ENCODE peak calls at places on chromosomes 4 and X, in six cellular contexts. R, U, B, A, C and H are unnamed samples.

GRCh38 chr4:146978641-146979040 is 33.0 kb upstream of the TTC29 start:
- DNase-seq in R (no peak), U (no peak), B (no peak), A (no peak), C (no peak), H (peak)

GRCh38 chr4:13891544-13891939 is 264.0 kb upstream of the BOD1L1 start:
- DNase-seq in R (no peak), U (no peak), B (no peak), A (no peak), C (no peak), H (no peak)

GRCh38 chrX:74779175-74779574 is 146.1 kb downstream of the NEXMIF start:
- DNase-seq in R (no peak), U (no peak), B (no peak), A (no peak), C (no peak), H (peak)

GRCh38 chr4:155491336-155492131 is 114.8 kb upstream of the MAP9 start:
- DNase-seq in R (no peak), U (peak), B (no peak), A (no peak), C (no peak), H (no peak)

GRCh38 chr4:155426953-155427352 is 50.2 kb upstream of the MAP9 start:
- DNase-seq in R (no peak), U (no peak), B (no peak), A (no peak), C (no peak), H (no peak)

GRCh38 chr4:74318270-74318669 is 10.0 kb downstream of the EPGN start:
- DNase-seq in R (no peak), U (no peak), B (no peak), A (no peak), C (no peak), H (no peak)

GRCh38 chrX:105972690-105973386 is 65.7 kb downstream of the SERPINA7 start:
- DNase-seq in R (no peak), U (no peak), B (no peak), A (no peak), C (no peak), H (no peak)

GRCh38 chr4:17066972-17067371 is 168.5 kb upstream of the LDB2 start:
- DNase-seq in R (no peak), U (no peak), B (peak), A (no peak), C (no peak), H (peak)

GRCh38 chr4:23135792-23136645 is 443.3 kb downstream of the GBA3 start:
- DNase-seq in R (no peak), U (no peak), B (peak), A (no peak), C (peak), H (peak)

GRCh38 chr4:3112979-3113469 is 38.5 kb downstream of the HTT start:
- DNase-seq in R (no peak), U (no peak), B (no peak), A (no peak), C (no peak), H (no peak)

GRCh38 chr4:54187148-54187547 is 41.9 kb upstream of the PDGFRA start:
- DNase-seq in R (no peak), U (no peak), B (no peak), A (no peak), C (no peak), H (no peak)

GRCh38 chrX:145213504-145213903 is 33.8 kb upstream of the SPANXN1 start:
- DNase-seq in R (no peak), U (no peak), B (peak), A (no peak), C (peak), H (peak)
- TF ChIP-seq CTCF in R (no peak), U (no peak), B (peak), A (no peak), C (peak), H (peak)

DNA sequence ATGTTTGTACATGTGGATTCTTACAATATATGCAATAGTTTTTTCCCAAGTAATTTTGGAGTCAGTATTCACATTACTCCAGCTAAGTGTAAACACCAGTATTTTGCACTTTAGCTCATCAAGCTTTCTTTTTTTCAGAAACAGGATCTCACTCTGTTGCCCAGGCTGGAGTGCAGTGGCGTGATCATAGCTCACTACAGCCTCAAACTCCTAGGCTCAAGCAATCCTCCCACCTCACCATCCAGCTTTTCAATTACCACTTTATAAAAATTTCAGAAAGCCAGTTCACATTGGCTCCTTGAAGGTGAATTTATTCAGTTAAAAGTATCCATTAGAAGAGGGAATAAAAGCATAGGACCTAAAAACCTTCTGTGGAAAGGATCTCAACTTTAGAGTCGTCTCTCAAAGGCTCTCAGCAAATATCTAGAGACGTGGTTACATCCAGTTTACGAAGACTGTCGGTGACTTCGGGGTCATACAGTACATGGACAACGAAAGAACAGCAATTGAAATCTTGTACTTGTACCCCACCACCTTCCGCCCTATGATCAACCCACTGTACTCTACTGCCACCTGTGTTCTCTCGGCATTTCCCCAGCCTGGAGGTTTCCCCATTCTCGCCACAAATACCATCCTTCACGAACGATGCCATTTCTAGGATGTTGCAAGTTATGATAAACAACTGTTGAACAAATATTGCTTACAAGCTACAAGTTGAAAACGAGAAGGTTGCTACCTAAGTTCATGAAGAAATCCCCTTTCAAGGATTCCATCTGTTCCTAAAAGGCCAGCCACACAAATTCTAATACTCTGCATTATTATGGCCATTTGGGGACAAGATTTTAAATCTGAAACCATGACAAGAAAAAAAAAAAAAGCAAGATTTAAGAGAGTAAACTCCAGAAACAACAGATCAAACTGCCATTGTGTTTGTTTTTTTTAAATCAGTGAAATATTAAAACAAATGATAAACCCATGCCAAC is 1.8 kb downstream of the APBB2 start:
- DNase-seq in R (no peak), U (peak), B (peak), A (no peak), C (no peak), H (peak)
- TF ChIP-seq CTCF in R (peak), U (peak), B (peak), A (no peak), C (no peak), H (peak)

GRCh38 chrX:123835661-123836371 is 24.0 kb upstream of the XIAP start:
- DNase-seq in R (no peak), U (no peak), B (peak), A (no peak), C (no peak), H (peak)
- TF ChIP-seq CTCF in R (no peak), U (no peak), B (peak), A (no peak), C (no peak), H (no peak)

DNA sequence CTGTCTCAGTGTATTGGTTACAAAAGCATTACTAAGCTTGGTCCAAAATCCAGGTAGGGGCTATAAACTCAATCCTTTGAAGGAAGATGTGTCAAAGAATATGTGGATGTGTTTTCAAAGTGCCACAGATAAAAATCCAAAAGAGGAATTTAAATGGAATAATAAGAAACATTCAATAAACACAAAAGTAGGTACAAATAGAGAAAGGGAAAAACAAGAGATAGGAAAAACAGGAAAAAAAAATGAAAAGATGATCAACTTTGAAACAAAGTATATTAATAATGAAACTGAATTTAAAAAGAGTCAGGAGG is 64.0 kb downstream of the PPP4R3C start:
- DNase-seq in R (no peak), U (no peak), B (no peak), A (no peak), C (no peak), H (no peak)
- TF ChIP-seq CTCF in R (no peak), U (no peak), B (no peak), A (no peak), C (no peak), H (no peak)

GRCh38 chr4:151166662-151167061 is 67.2 kb downstream of the RPS3A start:
- DNase-seq in R (no peak), U (no peak), B (no peak), A (no peak), C (no peak), H (no peak)

GRCh38 chr4:151169223-151169622 is 69.8 kb downstream of the RPS3A start:
- DNase-seq in R (no peak), U (no peak), B (peak), A (peak), C (no peak), H (no peak)

GRCh38 chr4:151163855-151164254 is 64.4 kb downstream of the RPS3A start:
- DNase-seq in R (no peak), U (no peak), B (no peak), A (no peak), C (no peak), H (no peak)

GRCh38 chr4:151167561-151167960 is 68.1 kb downstream of the RPS3A start:
- DNase-seq in R (no peak), U (no peak), B (no peak), A (no peak), C (no peak), H (no peak)

GRCh38 chr4:151165205-151166000 is 66.0 kb downstream of the RPS3A start:
- DNase-seq in R (no peak), U (no peak), B (no peak), A (no peak), C (no peak), H (no peak)
- TF ChIP-seq CTCF in R (no peak), U (no peak), B (no peak), A (no peak), C (no peak), H (no peak)

GRCh38 chrX:149630681-149631292 is 805 bp downstream of the TMEM185A start:
- DNase-seq in R (no peak), U (no peak), B (peak), A (no peak), C (no peak), H (peak)
- TF ChIP-seq CTCF in R (no peak), U (no peak), B (peak), A (no peak), C (no peak), H (no peak)